ENCODE peak calls at places on chromosomes 5 and 9, in nine cellular contexts. L, R, P, G, X, C, N, Q and H are unnamed samples.

GRCh38 chr9:134884492-134884891 is 3.9 kb downstream of the FCN2 start:
- DNase-seq in N (no peak), Q (no peak), G (no peak), R (no peak), P (no peak), L (no peak), C (no peak), X (no peak), H (no peak)

GRCh38 chr9:137074657-137075274 is 2.6 kb upstream of the UAP1L1 start:
- DNase-seq in P (no peak), N (no peak), C (peak), G (peak), R (no peak), L (no peak), X (no peak), Q (no peak), H (peak)

GRCh38 chr9:650362-650761 is 191.1 kb upstream of the DMRT1 start:
- DNase-seq in X (no peak), C (no peak), P (no peak), G (no peak), L (no peak), N (no peak), R (no peak), Q (peak), H (peak)

GRCh38 chr9:90009447-90009846 is 404.6 kb downstream of the GADD45G start:
- DNase-seq in C (peak), Q (no peak), G (no peak), R (no peak), X (no peak), L (no peak), N (no peak), P (no peak), H (no peak)

GRCh38 chr9:83572524-83572923 is 34.3 kb upstream of the FRMD3 start:
- DNase-seq in Q (peak), R (peak), G (no peak), X (peak), N (no peak), L (no peak), C (no peak), P (no peak), H (no peak)

GRCh38 chr9:134518004-134518606 is 123.5 kb upstream of the COL5A1 start:
- DNase-seq in L (peak), P (no peak), X (peak), C (no peak), G (peak), N (no peak), R (no peak), Q (no peak), H (peak)

GRCh38 chr5:135139397-135140134 is 105.5 kb upstream of the PITX1 start:
- DNase-seq in R (peak), L (no peak), N (no peak), Q (peak), X (peak), C (no peak), P (peak), G (no peak), H (no peak)

GRCh38 chr9:134526798-134527492 is 114.7 kb upstream of the COL5A1 start:
- DNase-seq in R (no peak), P (no peak), X (no peak), Q (no peak), N (no peak), C (peak), G (no peak), L (peak), H (no peak)

GRCh38 chr9:100759166-100759565 is 181.3 kb downstream of the CAVIN4 start:
- DNase-seq in Q (no peak), L (no peak), N (no peak), C (no peak), R (no peak), P (no peak), X (no peak), G (no peak), H (no peak)

GRCh38 chr5:102760815-102761214 is 5.7 kb downstream of the PAM start:
- DNase-seq in R (no peak), P (no peak), G (no peak), N (no peak), Q (no peak), X (peak), C (no peak), L (no peak), H (no peak)

GRCh38 chr9:34572092-34572491 is 17.4 kb downstream of the CNTFR start:
- DNase-seq in X (no peak), N (no peak), L (no peak), Q (no peak), R (no peak), C (peak), P (no peak), G (no peak), H (no peak)

GRCh38 chr9:75636427-75637045 is 253.9 kb upstream of the PCSK5 start:
- DNase-seq in G (no peak), X (no peak), Q (no peak), N (no peak), C (no peak), P (no peak), R (no peak), L (no peak), H (no peak)

GRCh38 chr5:116524051-116524450 is 50.6 kb downstream of the SEMA6A start:
- DNase-seq in X (no peak), Q (no peak), G (no peak), L (no peak), C (no peak), P (no peak), R (no peak), N (no peak), H (no peak)

GRCh38 chr5:85108471-85108870 is 723.8 kb upstream of the EDIL3 start:
- DNase-seq in R (no peak), G (no peak), Q (no peak), L (no peak), X (no peak), P (peak), N (no peak), C (no peak), H (peak)

DNA sequence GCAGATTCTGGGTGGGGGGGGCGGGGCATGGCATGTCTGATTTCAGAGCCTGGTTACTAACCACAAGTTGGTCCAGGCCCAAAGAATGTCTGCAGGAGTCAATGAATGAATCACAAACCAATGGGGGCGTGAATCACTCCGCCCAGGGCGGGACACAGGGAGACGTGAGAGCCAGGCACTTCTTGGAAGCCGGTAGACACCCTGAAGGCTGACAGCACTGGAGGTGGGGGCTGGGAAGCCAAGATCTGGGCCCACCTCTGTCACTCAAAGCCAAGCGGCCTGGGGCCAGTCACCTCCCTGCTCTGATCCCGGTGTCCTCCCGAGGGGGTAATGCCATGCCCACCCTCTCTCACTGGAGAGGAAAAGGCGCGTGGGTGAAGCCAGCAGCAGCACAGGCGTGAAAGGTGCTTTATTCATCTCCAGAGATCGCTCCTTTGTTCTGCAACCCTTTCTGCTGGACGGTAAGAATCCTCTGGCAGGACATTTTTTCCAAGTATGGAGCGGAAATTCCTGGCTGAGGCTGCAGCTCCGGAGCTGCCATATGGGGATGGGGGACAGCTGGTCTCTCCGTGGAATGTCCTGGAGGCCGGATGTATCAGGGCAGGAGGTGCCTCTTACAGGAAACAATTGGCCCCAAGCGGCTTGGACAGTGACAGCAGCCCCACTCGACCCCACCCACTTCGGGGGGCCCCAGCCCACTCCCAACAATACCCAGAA is 85.0 kb downstream of the STK10 start:
- DNase-seq in L (peak), N (no peak), Q (peak), C (no peak), R (peak), P (peak), G (no peak), X (peak), H (peak)
- H3K4me3 ChIP-seq in L (no peak), N (no peak), Q (no peak), C (no peak), R (peak), P (no peak), G (no peak), X (peak), H (peak)

GRCh38 chr9:33153666-33154065 is 13.5 kb downstream of the B4GALT1 start:
- DNase-seq in N (no peak), P (no peak), C (no peak), G (no peak), L (no peak), X (no peak), Q (no peak), R (no peak), H (no peak)
- H3K4me3 ChIP-seq in N (no peak), P (no peak), C (no peak), G (no peak), L (no peak), X (no peak), Q (no peak), R (no peak), H (no peak)

GRCh38 chr5:177404641-177405134 is 4.2 kb upstream of the PFN3 start:
- DNase-seq in L (no peak), C (no peak), N (no peak), G (no peak), X (no peak), R (no peak), P (no peak), Q (no peak), H (no peak)

GRCh38 chr5:177403194-177403825 is 2.8 kb upstream of the PFN3 start:
- DNase-seq in L (peak), P (peak), Q (peak), X (no peak), N (peak), G (peak), C (peak), R (no peak), H (peak)

GRCh38 chr5:177403826-177404640 is 3.6 kb upstream of the PFN3 start:
- DNase-seq in X (peak), P (peak), C (peak), Q (peak), G (peak), N (peak), L (peak), R (peak), H (peak)

GRCh38 chr5:177399903-177400868 is at the start of gene PFN3:
- DNase-seq in G (peak), N (no peak), Q (no peak), C (peak), P (no peak), X (peak), L (no peak), R (peak), H (peak)

DNA sequence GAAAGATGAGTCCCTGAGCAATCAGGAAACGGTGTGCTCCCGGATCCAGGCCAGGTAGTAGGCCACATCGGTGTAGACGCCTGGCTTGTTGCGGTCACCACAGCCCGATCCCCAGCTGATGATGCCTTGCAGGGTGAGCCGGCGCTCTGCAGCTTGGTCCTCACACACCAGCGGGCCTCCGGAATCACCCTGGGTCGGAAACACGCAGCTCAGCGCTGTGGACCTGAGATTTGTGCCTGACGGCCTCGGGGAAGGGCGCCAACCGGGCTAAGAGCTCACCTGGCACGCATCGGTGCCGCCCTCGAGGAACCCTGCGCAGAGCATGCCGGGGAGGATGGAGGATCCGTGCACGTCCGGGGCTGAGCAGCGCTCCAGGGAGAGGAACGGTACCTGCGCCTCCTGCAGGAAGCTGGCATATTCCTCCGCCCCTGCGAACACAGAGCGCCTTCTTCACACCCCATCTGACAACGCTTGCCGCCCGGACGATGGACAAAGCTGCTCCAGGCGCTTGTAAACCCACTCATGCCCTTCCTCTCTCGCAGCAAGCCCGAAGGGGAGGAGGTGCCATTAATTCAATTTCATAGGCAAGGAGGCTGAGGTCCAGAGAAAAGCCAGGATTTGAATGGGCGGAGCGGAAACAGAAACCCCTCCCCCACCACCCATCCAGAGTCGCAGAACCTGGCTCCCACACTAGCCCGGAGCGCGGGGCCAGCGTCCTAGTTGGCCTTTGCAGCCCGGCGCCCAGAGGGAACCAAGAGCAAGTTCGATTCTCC is 2.0 kb upstream of the PFN3 start:
- DNase-seq in G (peak), R (no peak), C (peak), Q (peak), L (no peak), N (peak), P (peak), X (peak), H (peak)
- H3K4me3 ChIP-seq in G (peak), R (no peak), C (peak), Q (peak), L (peak), N (peak), P (peak), X (no peak), H (peak)

DNA sequence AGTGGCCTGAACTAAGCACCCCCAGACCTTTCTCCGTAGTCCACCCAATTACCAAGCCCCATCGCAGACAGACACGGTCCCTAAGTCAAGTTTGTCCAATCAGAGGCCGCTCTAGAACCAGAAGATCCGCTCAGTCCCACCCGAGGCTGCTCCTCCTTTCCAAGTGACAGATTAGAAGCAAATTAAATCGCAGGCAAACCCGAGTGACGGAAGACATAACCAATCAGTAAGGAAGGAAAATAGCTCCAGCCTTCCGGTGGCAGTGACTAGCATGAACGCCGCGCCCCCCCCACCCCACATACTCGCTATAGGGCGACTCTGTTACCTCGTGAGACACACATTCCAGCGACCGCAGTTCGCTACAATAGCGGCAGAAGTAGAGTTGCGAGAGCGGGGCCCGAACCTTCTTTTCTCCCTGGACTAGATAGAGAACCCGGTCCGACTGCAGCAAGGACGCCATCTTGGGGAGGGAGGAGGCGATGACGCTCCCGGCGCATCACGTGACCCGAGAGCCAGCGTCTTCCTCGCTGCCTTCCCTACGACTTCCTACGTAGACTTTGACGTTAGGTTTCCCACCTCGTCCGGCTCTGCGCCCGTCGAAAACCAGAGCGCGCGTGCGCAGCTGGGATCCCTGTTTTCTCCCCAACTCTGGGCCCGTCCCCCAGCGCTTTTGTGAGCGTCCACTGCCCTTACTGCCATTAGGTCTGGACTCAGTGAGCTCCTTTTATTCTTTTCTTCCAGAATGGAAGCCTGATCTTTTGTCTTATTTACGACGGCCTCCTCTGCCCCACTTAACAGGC is at the start of gene DCTN4:
- DNase-seq in P (peak), N (peak), Q (peak), G (peak), C (peak), L (peak), X (peak), R (peak), H (peak)
- H3K4me3 ChIP-seq in P (peak), N (peak), Q (peak), G (peak), C (peak), L (peak), X (peak), R (peak), H (peak)

GRCh38 chr9:131275332-131276106 is 791 bp downstream of the FAM78A start:
- DNase-seq in P (no peak), X (no peak), G (peak), L (peak), N (no peak), Q (no peak), C (peak), R (no peak), H (peak)
- H3K4me3 ChIP-seq in P (no peak), X (no peak), G (peak), L (peak), N (peak), Q (no peak), C (peak), R (no peak), H (peak)

GRCh38 chr9:88950341-88951141 is 40.7 kb upstream of the S1PR3 start:
- DNase-seq in N (no peak), P (peak), Q (peak), L (no peak), X (peak), G (no peak), C (no peak), R (no peak), H (no peak)
- H3K4me3 ChIP-seq in N (no peak), P (no peak), Q (no peak), L (no peak), X (peak), G (no peak), C (no peak), R (no peak), H (no peak)

DNA sequence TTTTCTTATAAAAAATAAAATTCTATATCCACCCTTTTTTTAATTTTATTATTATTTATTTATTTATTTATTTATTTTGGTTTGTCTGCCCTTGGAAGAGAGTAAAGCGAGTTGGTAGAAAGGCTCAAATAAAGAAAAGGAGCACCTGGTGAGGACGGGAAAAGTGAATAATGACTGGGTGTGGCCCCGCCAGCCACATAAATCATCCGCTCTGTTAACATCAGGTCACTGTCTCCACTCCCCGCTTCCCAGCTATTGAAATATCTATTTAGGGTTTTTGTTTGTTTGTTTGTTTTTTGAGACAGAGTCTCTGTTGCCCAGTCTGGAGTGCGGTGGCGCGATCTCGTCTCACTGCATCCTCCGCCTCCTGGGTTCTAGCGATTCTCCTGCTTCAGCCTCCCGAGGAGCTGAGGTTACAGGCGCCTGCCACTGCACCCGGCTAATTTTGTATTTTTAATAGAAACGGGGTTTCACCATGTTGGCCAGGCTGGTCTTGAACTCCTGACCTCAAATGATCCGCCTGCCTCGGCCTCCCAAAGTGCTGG is 844 bp downstream of the POLR3G start:
- DNase-seq in R (no peak), C (no peak), Q (no peak), L (no peak), X (no peak), N (no peak), P (peak), G (no peak), H (peak)
- H3K4me3 ChIP-seq in R (peak), C (no peak), Q (peak), L (peak), X (peak), N (no peak), P (peak), G (no peak), H (peak)